ENCODE peak calls at places on chromosomes 2 and 18, in seven cellular contexts. Q is fibroblast of mammary gland; B is coronary artery; O is CD4-positive, alpha-beta T cell; K is B cell; X is endothelial cell; U is GM06990. Z is an unnamed sample.

GRCh38 chr2:43343573-43344304 is 117.3 kb upstream of the ZFP36L2 start:
- DNase-seq in Q (peak), B (peak), O (no peak), K (no peak), X (no peak), U (no peak), Z (peak)

GRCh38 chr2:120503206-120503792 is 157.4 kb downstream of the INHBB start:
- DNase-seq in Q (no peak), B (no peak), O (no peak), K (no peak), X (no peak), U (no peak), Z (no peak)

GRCh38 chr2:161662373-161662772 is 38.2 kb downstream of the SLC4A10 start:
- DNase-seq in Q (no peak), B (no peak), O (no peak), K (no peak), X (no peak), U (no peak), Z (no peak)

GRCh38 chr18:37778417-37779165 is 213.0 kb upstream of the CELF4 start:
- DNase-seq in Q (peak), B (no peak), O (no peak), K (peak), X (peak), U (peak), Z (peak)

GRCh38 chr2:148992448-148992847 is 46.1 kb upstream of the LYPD6B start:
- DNase-seq in Q (no peak), B (no peak), O (no peak), K (no peak), X (no peak), U (no peak), Z (no peak)

GRCh38 chr2:111918383-111918806 is 20.0 kb downstream of the MERTK start:
- DNase-seq in Q (peak), B (no peak), O (no peak), K (no peak), X (no peak), U (no peak), Z (no peak)

GRCh38 chr18:43192408-43192807 is 76.9 kb upstream of the RIT2 start:
- DNase-seq in Q (peak), B (no peak), O (no peak), K (no peak), X (no peak), U (no peak), Z (no peak)

GRCh38 chr2:176702169-176702568 is 432.9 kb downstream of the MTX2 start:
- DNase-seq in Q (no peak), B (no peak), O (no peak), K (no peak), X (no peak), U (no peak), Z (no peak)

GRCh38 chr18:21904856-21905255 is 164.3 kb downstream of the MIB1 start:
- DNase-seq in Q (peak), B (no peak), O (no peak), K (no peak), X (no peak), U (no peak), Z (no peak)

GRCh38 chr2:163667064-163667887 is 68.5 kb downstream of the FIGN start:
- DNase-seq in Q (peak), B (no peak), O (no peak), K (no peak), X (no peak), U (no peak), Z (peak)

GRCh38 chr2:62774555-62775366 is 69.2 kb downstream of the EHBP1 start:
- DNase-seq in Q (peak), B (no peak), O (no peak), K (peak), X (peak), U (no peak), Z (peak)

GRCh38 chr2:199456383-199457146 is 1.2 kb downstream of the SATB2 start:
- DNase-seq in Q (no peak), B (no peak), O (no peak), K (no peak), X (no peak), U (no peak), Z (peak)

GRCh38 chr2:64000630-64001381 is 18.4 kb downstream of the VPS54 start:
- DNase-seq in Q (no peak), B (no peak), O (no peak), K (no peak), X (no peak), U (no peak), Z (no peak)

GRCh38 chr18:28584726-28585125 is 407.8 kb upstream of the CDH2 start:
- DNase-seq in Q (peak), B (no peak), O (no peak), K (no peak), X (no peak), U (no peak), Z (peak)

GRCh38 chr18:31217038-31217437 is 54.4 kb upstream of the DSC1 start:
- DNase-seq in Q (no peak), B (no peak), O (no peak), K (no peak), X (no peak), U (no peak), Z (no peak)

GRCh38 chr18:31213641-31214040 is 51.0 kb upstream of the DSC1 start:
- DNase-seq in Q (no peak), B (no peak), O (no peak), K (no peak), X (no peak), U (no peak), Z (no peak)

GRCh38 chr18:31219395-31219794 is 56.7 kb upstream of the DSC1 start:
- DNase-seq in Q (no peak), B (no peak), O (no peak), K (no peak), X (no peak), U (no peak), Z (no peak)

GRCh38 chr18:31218671-31219383 is 56.2 kb upstream of the DSC1 start:
- DNase-seq in Q (no peak), B (no peak), O (no peak), K (no peak), X (no peak), U (no peak), Z (no peak)

DNA sequence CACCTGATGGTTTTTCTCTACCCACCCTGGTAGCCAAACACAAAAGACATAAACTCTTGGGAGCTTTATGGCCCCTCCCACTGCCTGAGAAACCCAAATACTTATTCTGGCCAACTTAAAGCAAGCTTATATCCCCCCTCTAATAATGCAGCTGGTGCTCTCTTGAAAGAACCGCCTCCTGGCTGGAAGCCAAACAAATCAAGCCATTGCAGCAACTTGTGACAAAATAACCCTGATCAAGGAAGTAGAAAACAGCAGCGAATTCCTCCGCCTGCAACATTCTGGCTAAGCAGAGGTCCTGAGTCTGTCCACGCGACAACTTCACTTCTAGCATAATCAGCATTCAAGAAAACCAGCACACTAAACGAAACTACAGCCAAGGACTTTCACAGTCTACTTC is 54.8 kb upstream of the DSC1 start:
- DNase-seq in Q (no peak), B (no peak), O (no peak), K (no peak), X (no peak), U (no peak), Z (no peak)
- TF ChIP-seq CTCF in Q (no peak), B (no peak), O (no peak), K (no peak), X (no peak), U (no peak), Z (no peak)

GRCh38 chr18:12092398-12093229 is 1.0 kb upstream of the ANKRD62 start:
- DNase-seq in Q (no peak), B (no peak), O (no peak), K (no peak), X (peak), U (no peak), Z (peak)
- TF ChIP-seq CTCF in Q (no peak), B (no peak), O (no peak), K (no peak), X (no peak), U (peak), Z (no peak)

DNA sequence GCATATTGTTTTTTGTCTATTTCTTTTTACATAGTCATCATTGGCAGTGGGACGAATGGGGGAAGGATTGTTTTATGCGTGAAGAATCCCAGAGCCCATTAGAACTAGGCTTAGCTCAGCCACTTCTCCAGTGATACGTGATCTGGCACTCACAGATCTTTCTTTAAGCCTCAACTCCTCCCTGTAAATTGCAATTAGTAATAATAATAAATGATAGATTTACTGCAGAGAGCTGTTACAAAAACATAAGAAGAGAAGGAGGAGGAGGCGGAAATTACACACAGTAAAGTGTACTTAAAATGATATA is 629.3 kb downstream of the NRXN1 start:
- DNase-seq in Q (no peak), B (no peak), O (no peak), K (no peak), X (no peak), U (no peak), Z (no peak)
- TF ChIP-seq CTCF in Q (no peak), B (no peak), O (peak), K (peak), X (no peak), U (no peak), Z (no peak)

GRCh38 chr2:46365913-46366674 is 68.9 kb downstream of the EPAS1 start:
- DNase-seq in Q (peak), B (no peak), O (no peak), K (no peak), X (no peak), U (no peak), Z (no peak)
- TF ChIP-seq CTCF in Q (peak), B (no peak), O (no peak), K (no peak), X (peak), U (peak), Z (peak)

GRCh38 chr2:23617167-23617787 is 232.3 kb downstream of the KLHL29 start:
- DNase-seq in Q (peak), B (no peak), O (no peak), K (no peak), X (no peak), U (no peak), Z (no peak)
- TF ChIP-seq CTCF in Q (peak), B (no peak), O (no peak), K (no peak), X (no peak), U (no peak), Z (no peak)

DNA sequence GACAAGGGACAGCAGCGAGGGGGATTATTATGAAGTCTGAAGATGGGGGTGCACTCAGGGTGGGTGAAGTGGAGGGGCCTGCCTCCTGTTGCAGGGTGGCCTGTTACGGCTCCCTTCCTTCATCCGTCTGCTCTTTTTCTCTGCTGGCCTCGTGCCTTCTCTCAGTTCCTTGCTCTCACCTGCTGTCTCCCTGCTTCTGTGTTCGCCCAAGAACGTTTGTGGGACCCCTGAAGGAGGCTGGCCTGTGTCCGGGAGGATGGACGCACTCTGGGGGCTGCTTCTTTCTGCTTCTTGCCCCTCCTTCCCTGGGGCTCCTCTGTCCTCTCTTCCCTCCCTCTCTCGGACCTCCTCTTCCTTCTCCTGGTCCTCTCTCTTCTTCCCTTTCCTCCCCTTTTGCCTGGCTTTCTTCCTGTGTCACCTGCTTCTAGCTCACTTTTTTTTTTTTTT is 13.8 kb downstream of the MROH2A start:
- DNase-seq in Q (no peak), B (no peak), O (no peak), K (no peak), X (no peak), U (no peak), Z (no peak)
- TF ChIP-seq CTCF in Q (no peak), B (no peak), O (no peak), K (no peak), X (no peak), U (no peak), Z (no peak)

GRCh38 chr2:106970471-106971261 is 84.7 kb upstream of the ST6GAL2 start:
- DNase-seq in Q (peak), B (no peak), O (no peak), K (no peak), X (no peak), U (no peak), Z (no peak)
- TF ChIP-seq CTCF in Q (no peak), B (no peak), O (no peak), K (no peak), X (no peak), U (no peak), Z (no peak)

Z was measured in MCF 10A.